ENCODE peak calls at places on chromosome 21, in five cellular contexts. One of them, this sample, is unnamed.

GRCh38 chr21:14836950-14837349 is 227.8 kb downstream of the NRIP1 start:
- DNase-seq in fibroblast of the aortic adventitia: peak
- DNase-seq in WTC11: no peak
- DNase-seq in CD4-positive, alpha-beta T cell: no peak
- DNase-seq in HFF-Myc: no peak
- DNase-seq in this sample: no peak

GRCh38 chr21:33058468-33059318 is 11.2 kb upstream of the OLIG1 start:
- DNase-seq in fibroblast of the aortic adventitia: no peak
- DNase-seq in CD4-positive, alpha-beta T cell: no peak
- DNase-seq in HFF-Myc: no peak
- DNase-seq in WTC11: no peak
- DNase-seq in this sample: no peak

GRCh38 chr21:38503588-38503987 is 5.3 kb upstream of the ERG start:
- DNase-seq in HFF-Myc: peak
- DNase-seq in CD4-positive, alpha-beta T cell: no peak
- DNase-seq in WTC11: no peak
- DNase-seq in fibroblast of the aortic adventitia: peak
- DNase-seq in this sample: no peak

GRCh38 chr21:42474982-42475381 is 21.0 kb downstream of the RSPH1 start:
- DNase-seq in WTC11: no peak
- DNase-seq in fibroblast of the aortic adventitia: no peak
- DNase-seq in HFF-Myc: no peak
- DNase-seq in CD4-positive, alpha-beta T cell: no peak
- DNase-seq in this sample: no peak

GRCh38 chr21:37117204-37117603 is 44.1 kb downstream of the TTC3 start:
- DNase-seq in fibroblast of the aortic adventitia: no peak
- DNase-seq in HFF-Myc: no peak
- DNase-seq in CD4-positive, alpha-beta T cell: no peak
- DNase-seq in WTC11: no peak
- DNase-seq in this sample: no peak

GRCh38 chr21:46472246-46472645 is 13.6 kb downstream of the DIP2A start:
- DNase-seq in HFF-Myc: no peak
- DNase-seq in WTC11: no peak
- DNase-seq in fibroblast of the aortic adventitia: no peak
- DNase-seq in CD4-positive, alpha-beta T cell: no peak
- DNase-seq in this sample: no peak

GRCh38 chr21:33383056-33383888 is 19.9 kb upstream of the IFNGR2 start:
- DNase-seq in CD4-positive, alpha-beta T cell: peak
- DNase-seq in HFF-Myc: peak
- DNase-seq in fibroblast of the aortic adventitia: peak
- DNase-seq in WTC11: no peak
- DNase-seq in this sample: peak

GRCh38 chr21:37829447-37829846 is 86.8 kb downstream of the KCNJ6 start:
- DNase-seq in HFF-Myc: no peak
- DNase-seq in CD4-positive, alpha-beta T cell: no peak
- DNase-seq in WTC11: no peak
- DNase-seq in fibroblast of the aortic adventitia: peak
- DNase-seq in this sample: no peak

GRCh38 chr21:41410767-41411448 is 15.1 kb upstream of the MX1 start:
- DNase-seq in WTC11: no peak
- DNase-seq in CD4-positive, alpha-beta T cell: no peak
- DNase-seq in HFF-Myc: no peak
- DNase-seq in fibroblast of the aortic adventitia: no peak
- DNase-seq in this sample: no peak

GRCh38 chr21:41410361-41410760 is 15.7 kb upstream of the MX1 start:
- DNase-seq in WTC11: no peak
- DNase-seq in HFF-Myc: no peak
- DNase-seq in fibroblast of the aortic adventitia: no peak
- DNase-seq in CD4-positive, alpha-beta T cell: no peak
- DNase-seq in this sample: no peak

GRCh38 chr21:41407541-41408460 is 18.2 kb upstream of the MX1 start:
- DNase-seq in CD4-positive, alpha-beta T cell: no peak
- DNase-seq in HFF-Myc: no peak
- DNase-seq in WTC11: no peak
- DNase-seq in fibroblast of the aortic adventitia: no peak
- DNase-seq in this sample: no peak

GRCh38 chr21:41406340-41406739 is 19.7 kb upstream of the MX1 start:
- DNase-seq in CD4-positive, alpha-beta T cell: no peak
- DNase-seq in fibroblast of the aortic adventitia: no peak
- DNase-seq in WTC11: no peak
- DNase-seq in HFF-Myc: no peak
- DNase-seq in this sample: no peak

DNA sequence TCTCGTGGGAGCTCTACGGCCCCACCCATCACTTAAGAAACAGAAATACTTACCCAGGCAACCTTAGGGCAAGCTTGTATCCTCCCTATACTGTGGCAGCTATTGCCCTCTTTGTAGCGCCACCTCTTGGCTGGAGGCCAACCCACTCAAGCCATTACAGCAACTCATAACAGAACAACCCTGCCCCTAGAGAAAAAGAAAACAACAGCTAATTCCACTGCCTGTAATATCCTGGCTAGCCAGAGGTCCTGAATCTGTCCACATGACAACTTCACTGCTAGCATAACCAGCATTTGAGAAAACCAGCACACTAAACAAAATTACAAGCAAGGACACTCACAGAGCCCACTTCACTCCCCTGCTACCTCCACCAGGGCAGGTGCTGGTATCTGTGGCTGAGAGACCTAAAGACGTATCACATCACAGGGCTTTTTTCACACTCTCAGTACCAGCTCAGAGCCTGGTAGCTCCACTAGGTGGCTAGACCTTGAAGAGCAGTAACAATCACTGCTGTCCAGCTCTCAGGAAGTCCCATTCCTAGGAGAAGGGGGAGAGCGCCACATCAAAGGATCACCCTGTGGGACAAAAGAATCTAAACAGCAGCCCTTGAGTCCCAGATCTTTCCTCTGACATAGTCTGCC is 14.5 kb upstream of the MX1 start:
- DNase-seq in HFF-Myc: no peak
- DNase-seq in CD4-positive, alpha-beta T cell: peak
- DNase-seq in WTC11: no peak
- DNase-seq in fibroblast of the aortic adventitia: no peak
- DNase-seq in this sample: no peak
- TF ChIP-seq CTCF in HFF-Myc: no peak
- TF ChIP-seq CTCF in CD4-positive, alpha-beta T cell: no peak
- TF ChIP-seq CTCF in WTC11: no peak
- TF ChIP-seq CTCF in fibroblast of the aortic adventitia: no peak
- TF ChIP-seq CTCF in this sample: no peak

DNA sequence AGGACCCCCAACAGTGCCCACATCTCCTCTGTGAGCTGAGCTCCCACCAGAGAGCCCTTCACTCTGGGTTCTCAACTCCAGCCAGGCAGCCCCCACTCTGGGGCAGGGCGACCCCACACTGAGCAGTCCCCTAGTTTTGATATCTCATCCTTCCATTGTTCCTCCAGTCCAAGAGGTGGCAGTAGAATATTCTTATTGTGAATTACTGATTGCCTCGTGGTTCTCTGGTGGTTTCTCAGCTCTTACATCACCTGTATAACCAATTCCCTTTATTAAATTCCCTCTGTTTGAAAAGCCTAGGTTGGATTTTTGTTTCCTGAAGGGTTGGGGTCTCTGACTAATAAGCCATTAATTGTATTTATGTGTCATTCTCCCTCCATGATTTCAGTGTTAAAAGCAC is 407.5 kb downstream of the SETD4 start:
- DNase-seq in fibroblast of the aortic adventitia: no peak
- DNase-seq in HFF-Myc: no peak
- DNase-seq in CD4-positive, alpha-beta T cell: no peak
- DNase-seq in WTC11: no peak
- DNase-seq in this sample: no peak
- TF ChIP-seq CTCF in fibroblast of the aortic adventitia: no peak
- TF ChIP-seq CTCF in HFF-Myc: no peak
- TF ChIP-seq CTCF in CD4-positive, alpha-beta T cell: no peak
- TF ChIP-seq CTCF in WTC11: no peak
- TF ChIP-seq CTCF in this sample: no peak

GRCh38 chr21:28541371-28542112 is 451.1 kb downstream of the LTN1 start:
- DNase-seq in HFF-Myc: no peak
- DNase-seq in fibroblast of the aortic adventitia: peak
- DNase-seq in CD4-positive, alpha-beta T cell: no peak
- DNase-seq in WTC11: no peak
- DNase-seq in this sample: no peak
- TF ChIP-seq CTCF in HFF-Myc: no peak
- TF ChIP-seq CTCF in fibroblast of the aortic adventitia: no peak
- TF ChIP-seq CTCF in CD4-positive, alpha-beta T cell: no peak
- TF ChIP-seq CTCF in WTC11: no peak
- TF ChIP-seq CTCF in this sample: no peak

GRCh38 chr21:17575076-17575475 is 37.6 kb downstream of the BTG3 start:
- DNase-seq in fibroblast of the aortic adventitia: no peak
- DNase-seq in CD4-positive, alpha-beta T cell: no peak
- DNase-seq in WTC11: no peak
- DNase-seq in HFF-Myc: no peak
- DNase-seq in this sample: no peak

GRCh38 chr21:17572431-17572830 is 40.3 kb downstream of the BTG3 start:
- DNase-seq in CD4-positive, alpha-beta T cell: no peak
- DNase-seq in HFF-Myc: no peak
- DNase-seq in WTC11: no peak
- DNase-seq in fibroblast of the aortic adventitia: no peak
- DNase-seq in this sample: no peak

GRCh38 chr21:17576080-17576835 is 36.4 kb downstream of the BTG3 start:
- DNase-seq in WTC11: no peak
- DNase-seq in CD4-positive, alpha-beta T cell: no peak
- DNase-seq in fibroblast of the aortic adventitia: no peak
- DNase-seq in HFF-Myc: no peak
- DNase-seq in this sample: no peak

DNA sequence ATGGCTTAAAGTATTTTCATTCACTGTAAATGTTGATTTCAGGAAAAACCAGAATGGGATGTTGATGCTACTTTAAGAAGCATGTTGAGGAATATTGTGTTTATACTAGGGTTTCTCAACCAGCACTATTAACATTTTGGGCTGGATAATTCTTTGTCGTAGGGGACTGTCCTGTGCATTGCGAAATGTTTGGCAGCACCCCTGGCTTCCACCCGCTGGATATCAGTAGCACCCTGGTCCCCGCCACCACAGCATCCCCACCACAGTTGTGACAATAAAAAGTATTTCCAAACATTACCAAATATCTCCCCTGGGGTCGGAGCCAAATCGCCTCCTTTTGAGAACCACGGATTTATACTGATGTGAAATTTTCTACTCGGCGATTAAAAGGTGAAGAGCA is 41.9 kb downstream of the BTG3 start:
- DNase-seq in WTC11: no peak
- DNase-seq in HFF-Myc: no peak
- DNase-seq in CD4-positive, alpha-beta T cell: no peak
- DNase-seq in fibroblast of the aortic adventitia: no peak
- DNase-seq in this sample: no peak
- TF ChIP-seq CTCF in WTC11: no peak
- TF ChIP-seq CTCF in HFF-Myc: no peak
- TF ChIP-seq CTCF in CD4-positive, alpha-beta T cell: no peak
- TF ChIP-seq CTCF in fibroblast of the aortic adventitia: no peak
- TF ChIP-seq CTCF in this sample: no peak

GRCh38 chr21:29335720-29336119 is 37.0 kb downstream of the BACH1 start:
- DNase-seq in CD4-positive, alpha-beta T cell: no peak
- DNase-seq in HFF-Myc: no peak
- DNase-seq in fibroblast of the aortic adventitia: peak
- DNase-seq in WTC11: no peak
- DNase-seq in this sample: no peak
- TF ChIP-seq CTCF in CD4-positive, alpha-beta T cell: no peak
- TF ChIP-seq CTCF in HFF-Myc: no peak
- TF ChIP-seq CTCF in fibroblast of the aortic adventitia: no peak
- TF ChIP-seq CTCF in WTC11: no peak
- TF ChIP-seq CTCF in this sample: no peak

GRCh38 chr21:17488620-17489019 is 24.2 kb upstream of the CXADR start:
- DNase-seq in fibroblast of the aortic adventitia: no peak
- DNase-seq in CD4-positive, alpha-beta T cell: no peak
- DNase-seq in HFF-Myc: no peak
- DNase-seq in WTC11: no peak
- DNase-seq in this sample: no peak

GRCh38 chr21:17479606-17480005 is 33.2 kb upstream of the CXADR start:
- DNase-seq in HFF-Myc: no peak
- DNase-seq in fibroblast of the aortic adventitia: no peak
- DNase-seq in WTC11: no peak
- DNase-seq in CD4-positive, alpha-beta T cell: no peak
- DNase-seq in this sample: no peak

DNA sequence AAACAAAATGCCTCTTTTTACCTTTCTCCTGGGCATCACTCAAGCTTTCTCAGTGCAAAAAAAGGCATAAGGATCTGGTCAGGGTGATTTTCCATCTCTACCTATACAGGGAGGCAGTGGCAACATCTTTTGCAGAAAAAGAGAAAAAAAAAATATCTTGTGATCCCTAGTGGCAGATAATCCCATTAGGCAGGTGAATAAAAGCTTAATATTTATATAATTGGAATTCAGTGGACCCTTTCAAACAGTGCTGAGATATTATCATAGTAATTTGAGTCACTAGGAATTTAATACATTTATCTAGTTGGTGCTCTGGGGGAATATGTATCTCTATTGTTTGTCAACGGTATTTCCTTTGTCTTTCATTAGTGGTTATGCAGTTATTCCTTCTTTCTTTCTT is 29.9 kb upstream of the CXADR start:
- DNase-seq in CD4-positive, alpha-beta T cell: no peak
- DNase-seq in WTC11: no peak
- DNase-seq in HFF-Myc: no peak
- DNase-seq in fibroblast of the aortic adventitia: no peak
- DNase-seq in this sample: no peak
- TF ChIP-seq CTCF in CD4-positive, alpha-beta T cell: no peak
- TF ChIP-seq CTCF in WTC11: no peak
- TF ChIP-seq CTCF in HFF-Myc: no peak
- TF ChIP-seq CTCF in fibroblast of the aortic adventitia: no peak
- TF ChIP-seq CTCF in this sample: no peak

This sample was measured in GM13976.